ENCODE peak calls at places on chromosomes 3 and 15, in ten cellular contexts. Y, X, S, C, O, U, R, A, H and Z are unnamed samples.

GRCh38 chr3:8445861-8446260 is 55.8 kb upstream of the LMCD1 start:
- DNase-seq in U (peak; percentile 99), A (no peak), S (no peak), C (peak; percentile 37), O (no peak), H (no peak), R (no peak), X (no peak), Y (no peak), Z (no peak)

GRCh38 chr3:70982700-70983140 is 600.8 kb downstream of the FOXP1 start:
- DNase-seq in R (no peak), S (no peak), A (peak; percentile 9), H (no peak), Y (peak; percentile 54), X (peak; percentile 36), O (peak; percentile 39), C (peak; percentile 53), U (peak; percentile 87), Z (no peak)

GRCh38 chr3:195899701-195900425 is 8.5 kb downstream of the TNK2 start:
- DNase-seq in O (peak; percentile 16), H (no peak), Y (no peak), S (no peak), C (no peak), R (no peak), X (no peak), U (no peak), A (no peak), Z (no peak)

GRCh38 chr3:124800076-124800475 is 69.8 kb downstream of the UMPS start:
- DNase-seq in A (no peak), X (no peak), H (no peak), O (no peak), C (no peak), R (no peak), U (no peak), Y (no peak), S (no peak), Z (no peak)

GRCh38 chr3:86388848-86389247 is 602.1 kb downstream of the VGLL3 start:
- DNase-seq in C (no peak), H (no peak), O (no peak), U (no peak), X (peak; percentile 25), Y (peak; percentile 37), R (no peak), A (no peak), S (no peak), Z (no peak)

GRCh38 chr3:69294014-69294771 is 91.7 kb downstream of the FRMD4B start:
- DNase-seq in R (no peak), X (no peak), C (no peak), Y (no peak), A (no peak), H (no peak), S (no peak), U (no peak), O (no peak), Z (no peak)

GRCh38 chr3:128245460-128245859 is 92.2 kb downstream of the EEFSEC start:
- DNase-seq in C (no peak), A (no peak), Y (no peak), X (no peak), U (no peak), O (no peak), S (no peak), R (no peak), H (no peak), Z (no peak)

GRCh38 chr15:36790891-36791290 is 211.5 kb downstream of the CDIN1 start:
- DNase-seq in C (no peak), H (no peak), U (no peak), O (no peak), A (no peak), X (no peak), S (no peak), Y (no peak), R (no peak), Z (no peak)

GRCh38 chr15:89835190-89835564 is 20.5 kb upstream of the ANPEP start:
- DNase-seq in R (no peak), Y (no peak), O (no peak), S (no peak), U (no peak), C (no peak), H (no peak), X (no peak), A (no peak), Z (no peak)

GRCh38 chr3:143901105-143901504 is 52.8 kb upstream of the SLC9A9 start:
- DNase-seq in O (no peak), U (peak; percentile 89), Y (no peak), X (no peak), S (peak; percentile 13), C (peak; percentile 35), H (no peak), A (no peak), R (no peak), Z (no peak)

GRCh38 chr3:142963266-142964149 is at the start of gene PAQR9:
- DNase-seq in H (no peak), U (no peak), C (peak; percentile 53), S (no peak), R (no peak), O (peak; percentile 28), X (peak; percentile 90), A (peak; percentile 30), Y (peak; percentile 80), Z (peak; percentile 24)

GRCh38 chr3:128360705-128361271 is 105.9 kb downstream of the DNAJB8 start:
- DNase-seq in U (peak; percentile 44), O (no peak), X (no peak), Y (no peak), H (no peak), A (no peak), C (no peak), S (no peak), R (no peak), Z (no peak)

GRCh38 chr3:197951392-197951990 is 1.5 kb downstream of the RPL35A start:
- DNase-seq in S (no peak), A (no peak), H (no peak), Y (no peak), C (no peak), O (no peak), X (no peak), U (no peak), R (no peak), Z (no peak)

GRCh38 chr3:124985358-124985757 is 50.8 kb upstream of the MUC13 start:
- DNase-seq in H (no peak), A (no peak), U (peak; percentile 71), O (no peak), R (no peak), C (peak; percentile 77), Y (no peak), X (no peak), S (no peak), Z (no peak)

GRCh38 chr15:97566957-97567356 is 393.5 kb upstream of the ARRDC4 start:
- DNase-seq in R (no peak), A (no peak), C (no peak), H (no peak), O (no peak), Y (no peak), U (no peak), S (no peak), X (no peak), Z (no peak)

GRCh38 chr3:190534986-190535385 is 21.1 kb downstream of the IL1RAP start:
- DNase-seq in H (no peak), U (peak; percentile 51), C (no peak), Y (no peak), S (no peak), A (no peak), O (no peak), X (no peak), R (no peak), Z (no peak)

GRCh38 chr3:12522721-12523120 is 22.6 kb downstream of the MKRN2OS start:
- DNase-seq in X (no peak), Y (no peak), U (no peak), A (no peak), S (no peak), H (no peak), R (no peak), C (no peak), O (peak; percentile 50), Z (no peak)